ENCODE peak calls at places on chromosomes 3 and 15, in nine cellular contexts. One of them, this sample, is unnamed.

GRCh38 chr15:27844018-27844666 is 255.0 kb downstream of the OCA2 start:
- DNase-seq in CD4-positive, CD25-positive, alpha-beta regulatory T cell: no peak
- DNase-seq in SHP77: no peak
- DNase-seq in lung: no peak
- DNase-seq in RPMI7951: peak; percentile 70
- DNase-seq in substantia nigra: no peak
- DNase-seq in GM04504: peak; percentile 55
- DNase-seq in naive thymus-derived CD4-positive, alpha-beta T cell: no peak
- DNase-seq in pancreas: no peak
- DNase-seq in this sample: no peak

GRCh38 chr3:152043620-152044019 is 170.2 kb downstream of the SUCNR1 start:
- DNase-seq in pancreas: no peak
- DNase-seq in naive thymus-derived CD4-positive, alpha-beta T cell: no peak
- DNase-seq in substantia nigra: no peak
- DNase-seq in SHP77: no peak
- DNase-seq in GM04504: no peak
- DNase-seq in lung: no peak
- DNase-seq in CD4-positive, CD25-positive, alpha-beta regulatory T cell: no peak
- DNase-seq in RPMI7951: no peak
- DNase-seq in this sample: no peak

GRCh38 chr3:53843195-53844177 is 2.7 kb downstream of the CHDH start:
- DNase-seq in pancreas: peak; percentile 37
- DNase-seq in SHP77: no peak
- DNase-seq in GM04504: no peak
- DNase-seq in CD4-positive, CD25-positive, alpha-beta regulatory T cell: no peak
- DNase-seq in RPMI7951: no peak
- DNase-seq in substantia nigra: no peak
- DNase-seq in lung: no peak
- DNase-seq in naive thymus-derived CD4-positive, alpha-beta T cell: no peak
- DNase-seq in this sample: no peak

GRCh38 chr3:66432767-66433521 is 67.9 kb downstream of the LRIG1 start:
- DNase-seq in RPMI7951: peak; percentile 82
- DNase-seq in lung: no peak
- DNase-seq in substantia nigra: no peak
- DNase-seq in pancreas: no peak
- DNase-seq in naive thymus-derived CD4-positive, alpha-beta T cell: no peak
- DNase-seq in GM04504: no peak
- DNase-seq in SHP77: no peak
- DNase-seq in CD4-positive, CD25-positive, alpha-beta regulatory T cell: no peak
- DNase-seq in this sample: no peak

GRCh38 chr3:775178-775885 is 317.5 kb upstream of the CNTN6 start:
- DNase-seq in substantia nigra: no peak
- DNase-seq in naive thymus-derived CD4-positive, alpha-beta T cell: no peak
- DNase-seq in pancreas: no peak
- DNase-seq in lung: no peak
- DNase-seq in SHP77: no peak
- DNase-seq in CD4-positive, CD25-positive, alpha-beta regulatory T cell: no peak
- DNase-seq in RPMI7951: no peak
- DNase-seq in GM04504: no peak
- DNase-seq in this sample: no peak

GRCh38 chr3:46284981-46285683 is 42.9 kb downstream of the CCR3 start:
- DNase-seq in SHP77: no peak
- DNase-seq in RPMI7951: peak; percentile 50
- DNase-seq in substantia nigra: no peak
- DNase-seq in GM04504: no peak
- DNase-seq in CD4-positive, CD25-positive, alpha-beta regulatory T cell: no peak
- DNase-seq in naive thymus-derived CD4-positive, alpha-beta T cell: no peak
- DNase-seq in lung: no peak
- DNase-seq in pancreas: no peak
- DNase-seq in this sample: no peak

GRCh38 chr15:80587007-80587406 is 108.1 kb upstream of the ABHD17C start:
- DNase-seq in substantia nigra: no peak
- DNase-seq in pancreas: no peak
- DNase-seq in lung: no peak
- DNase-seq in SHP77: no peak
- DNase-seq in CD4-positive, CD25-positive, alpha-beta regulatory T cell: no peak
- DNase-seq in RPMI7951: no peak
- DNase-seq in naive thymus-derived CD4-positive, alpha-beta T cell: no peak
- DNase-seq in GM04504: no peak
- DNase-seq in this sample: no peak

GRCh38 chr3:27639271-27639670 is 82.9 kb downstream of the EOMES start:
- DNase-seq in pancreas: no peak
- DNase-seq in GM04504: no peak
- DNase-seq in CD4-positive, CD25-positive, alpha-beta regulatory T cell: peak; percentile 60
- DNase-seq in RPMI7951: no peak
- DNase-seq in substantia nigra: no peak
- DNase-seq in naive thymus-derived CD4-positive, alpha-beta T cell: peak; percentile 70
- DNase-seq in SHP77: no peak
- DNase-seq in lung: no peak
- DNase-seq in this sample: no peak

GRCh38 chr3:117355566-117355965 is 646.0 kb downstream of the TUSC7 start:
- DNase-seq in CD4-positive, CD25-positive, alpha-beta regulatory T cell: no peak
- DNase-seq in substantia nigra: peak; percentile 15
- DNase-seq in pancreas: peak; percentile 15
- DNase-seq in naive thymus-derived CD4-positive, alpha-beta T cell: no peak
- DNase-seq in lung: no peak
- DNase-seq in SHP77: peak; percentile 85
- DNase-seq in RPMI7951: no peak
- DNase-seq in GM04504: no peak
- DNase-seq in this sample: peak; percentile 47